ENCODE peak calls at places on chromosome 6, in ten cellular contexts. P is H54; Q is A172; V is GM10248; R is ACHN; E is activated CD4-positive, alpha-beta T cell treated with anti-CD3 and anti-CD28 coated beads for 36 hours; W is hippocampal formation; K is cardiac muscle cell; N is endothelial cell; L is T-helper 22 cell. M is an unnamed sample.

GRCh38 chr6:119445666-119446622 is 96.4 kb upstream of the MAN1A1 start:
- DNase-seq in N (no peak), W (no peak), R (no peak), V (no peak), K (peak; percentile 82), Q (peak; percentile 45), L (no peak), E (no peak), P (no peak), M (no peak)

GRCh38 chr6:46190889-46191288 is 20.1 kb upstream of the ENPP5 start:
- DNase-seq in E (no peak), W (no peak), N (no peak), L (no peak), P (no peak), K (no peak), R (no peak), Q (no peak), V (no peak), M (no peak)

GRCh38 chr6:136334465-136334846 is 44.8 kb upstream of the BCLAF1 start:
- DNase-seq in E (no peak), P (no peak), K (peak; percentile 18), W (no peak), L (no peak), V (no peak), R (no peak), Q (no peak), N (no peak), M (no peak)

GRCh38 chr6:33118525-33119123 is 42.8 kb downstream of the HLA-DPB1 start:
- DNase-seq in E (no peak), Q (peak; percentile 37), L (no peak), K (peak; percentile 62), P (no peak), W (peak; percentile 55), V (peak; percentile 45), N (no peak), R (peak; percentile 53), M (no peak)

GRCh38 chr6:4794140-4794707 is 18.0 kb downstream of the CDYL start:
- DNase-seq in R (no peak), N (no peak), P (no peak), W (no peak), Q (no peak), E (no peak), L (no peak), K (peak; percentile 64), V (no peak), M (no peak)

GRCh38 chr6:155958550-155958949 is 502.9 kb upstream of the NOX3 start:
- DNase-seq in W (no peak), L (no peak), Q (no peak), R (no peak), P (no peak), E (no peak), N (no peak), K (no peak), V (no peak), M (no peak)

GRCh38 chr6:167826230-167827061 is at the start of gene AFDN:
- DNase-seq in W (peak; percentile 52), K (peak; percentile 66), E (peak; percentile 80), P (peak; percentile 59), N (peak; percentile 69), L (peak; percentile 55), V (peak; percentile 89), R (peak; percentile 58), Q (no peak), M (peak; percentile 48)

GRCh38 chr6:127212376-127212775 is 54.3 kb upstream of the RNF146 start:
- DNase-seq in K (no peak), L (no peak), W (no peak), N (no peak), P (no peak), Q (no peak), V (no peak), E (no peak), R (no peak), M (no peak)

GRCh38 chr6:163589401-163589800 is 174.9 kb downstream of the QKI start:
- DNase-seq in Q (no peak), R (no peak), L (no peak), W (no peak), K (peak; percentile 34), P (no peak), E (no peak), V (no peak), N (no peak), M (no peak)

GRCh38 chr6:45592991-45593390 is 215.3 kb upstream of the SUPT3H start:
- DNase-seq in R (no peak), E (no peak), Q (no peak), W (no peak), V (no peak), N (no peak), L (no peak), K (peak; percentile 52), P (no peak), M (no peak)

M was measured in effector memory CD4-positive, alpha-beta T cell.